ENCODE peak calls at places on chromosomes 6 and 20, in six cellular contexts. T is AG20443; N is spleen; C is Daoy; I is stimulated activated effector memory CD8-positive, alpha-beta T cell treated with anti-CD3 and anti-CD28 coated beads, Interleukin-12 subunit alpha, Interleukin-12 subunit beta, amount 100 ng/mL, for 72 hours; W is BJ. P is an unnamed sample.

GRCh38 chr6:16179970-16180431 is 51.1 kb downstream of the MYLIP start:
- DNase-seq in C (no peak), I (no peak), N (no peak), T (no peak), W (no peak), P (no peak)

GRCh38 chr6:126143650-126144260 is 157.4 kb downstream of the TRMT11 start:
- DNase-seq in N (no peak), I (no peak), W (no peak), C (no peak), T (no peak), P (no peak)

GRCh38 chr6:116090251-116090650 is 10.4 kb upstream of the NT5DC1 start:
- DNase-seq in W (no peak), N (no peak), I (no peak), T (no peak), C (no peak), P (no peak)

GRCh38 chr6:36685198-36685919 is 6.8 kb downstream of the CDKN1A start:
- DNase-seq in I (no peak), T (no peak), W (no peak), C (no peak), N (no peak), P (no peak)

GRCh38 chr6:121393711-121394110 is 41.7 kb upstream of the GJA1 start:
- DNase-seq in I (no peak), C (no peak), N (no peak), W (no peak), T (no peak), P (no peak)

GRCh38 chr6:712805-713204 is 19.9 kb upstream of the EXOC2 start:
- DNase-seq in N (no peak), T (no peak), W (no peak), I (no peak), C (no peak), P (no peak)

GRCh38 chr6:43730634-43731033 is 39.4 kb upstream of the VEGFA start:
- DNase-seq in N (no peak), W (no peak), T (no peak), I (no peak), C (no peak), P (no peak)

GRCh38 chr6:166045173-166045957 is 122.3 kb downstream of the TBXT start:
- DNase-seq in T (no peak), N (no peak), I (no peak), W (no peak), C (no peak), P (no peak)

GRCh38 chr20:50602432-50603088 is 88.8 kb downstream of the RIPOR3 start:
- DNase-seq in I (no peak), T (no peak), C (no peak), W (no peak), N (no peak), P (no peak)

GRCh38 chr20:64006902-64007301 is 26.0 kb downstream of the PRPF6 start:
- DNase-seq in T (no peak), C (no peak), W (no peak), N (no peak), I (no peak), P (no peak)

GRCh38 chr6:53792016-53792415 is 2.8 kb upstream of the LRRC1 start:
- DNase-seq in W (no peak), N (no peak), T (no peak), C (no peak), I (no peak), P (no peak)

GRCh38 chr20:37848706-37849105 is 54.2 kb upstream of the VSTM2L start:
- DNase-seq in I (no peak), T (no peak), W (no peak), C (no peak), N (no peak), P (no peak)

GRCh38 chr6:142907017-142907470 is 37.9 kb downstream of the HIVEP2 start:
- DNase-seq in T (no peak), W (no peak), N (no peak), I (no peak), C (no peak), P (no peak)

GRCh38 chr6:149965191-149966020 is 1.7 kb downstream of the ULBP1 start:
- DNase-seq in N (peak; percentile 84), W (no peak), I (no peak), T (peak; percentile 43), C (peak; percentile 41), P (no peak)

GRCh38 chr6:78799682-78800081 is 67.7 kb upstream of the IRAK1BP1 start:
- DNase-seq in N (no peak), C (no peak), T (no peak), I (no peak), W (no peak), P (no peak)

GRCh38 chr20:52190437-52191131 is 995 bp downstream of the ZFP64 start:
- DNase-seq in C (peak; percentile 35), N (no peak), W (no peak), I (peak; percentile 64), T (peak; percentile 80), P (peak; percentile 13)

GRCh38 chr6:146184701-146185100 is 155.8 kb downstream of the GRM1 start:
- DNase-seq in I (no peak), W (no peak), N (no peak), T (no peak), C (no peak), P (no peak)

GRCh38 chr6:150528648-150529285 is 70.9 kb upstream of the PLEKHG1 start:
- DNase-seq in I (no peak), N (peak; percentile 85), C (peak; percentile 94), W (no peak), T (peak; percentile 84), P (no peak)

GRCh38 chr6:155275808-155276480 is 12.1 kb downstream of the CLDN20 start:
- DNase-seq in N (no peak), T (no peak), W (no peak), I (no peak), C (no peak), P (no peak)

GRCh38 chr6:146892283-146892612 is 293.5 kb downstream of the ADGB start:
- DNase-seq in W (no peak), C (no peak), I (no peak), T (no peak), N (no peak), P (no peak)

GRCh38 chr6:42781546-42781810 is 374 bp upstream of the BICRAL start:
- DNase-seq in T (no peak), N (no peak), I (no peak), C (no peak), W (no peak), P (no peak)

GRCh38 chr6:111148110-111148509 is 60.8 kb downstream of the SLC16A10 start:
- DNase-seq in T (no peak), N (no peak), W (no peak), I (no peak), C (no peak), P (no peak)

GRCh38 chr6:56842602-56843475 is 112.1 kb upstream of the BEND6 start:
- DNase-seq in I (no peak), T (peak; percentile 56), C (peak; percentile 60), W (no peak), N (peak; percentile 79), P (no peak)

GRCh38 chr6:63527658-63528514 is 44.4 kb upstream of the LOC128125822 start:
- DNase-seq in C (peak; percentile 88), I (no peak), N (no peak), T (peak; percentile 82), W (peak; percentile 46), P (peak; percentile 97)

GRCh38 chr20:14997791-14998190 is 660.4 kb upstream of the FLRT3 start:
- DNase-seq in W (no peak), T (no peak), I (no peak), C (peak; percentile 32), N (no peak), P (peak; percentile 21)

P was measured in stromal cell of bone marrow.